ENCODE peak calls at places on chromosomes 5 and 9, in eight cellular contexts. One of them, this sample, is unnamed.
A peak's percentile ranks its signal among the peaks of the same experiment; 100 is the strongest.

GRCh38 chr5:68382640-68383039 is 167.1 kb downstream of the PIK3R1 start:
- DNase-seq in tibial nerve: no peak
- DNase-seq in hepatocyte: no peak
- DNase-seq in GM12864: no peak
- DNase-seq in upper lobe of right lung: no peak
- DNase-seq in osteocyte: no peak
- DNase-seq in A549: no peak
- DNase-seq in cardiac muscle cell: peak; percentile 21
- DNase-seq in this sample: no peak

GRCh38 chr9:124212381-124213050 is 45.2 kb upstream of the NEK6 start:
- DNase-seq in cardiac muscle cell: peak; percentile 50
- DNase-seq in tibial nerve: no peak
- DNase-seq in A549: no peak
- DNase-seq in hepatocyte: no peak
- DNase-seq in osteocyte: no peak
- DNase-seq in GM12864: no peak
- DNase-seq in upper lobe of right lung: peak; percentile 20
- DNase-seq in this sample: peak; percentile 71

GRCh38 chr5:61010759-61011460 is 65.9 kb downstream of the NDUFAF2 start:
- DNase-seq in A549: peak; percentile 14
- DNase-seq in hepatocyte: no peak
- DNase-seq in cardiac muscle cell: peak; percentile 33
- DNase-seq in tibial nerve: no peak
- DNase-seq in osteocyte: no peak
- DNase-seq in upper lobe of right lung: no peak
- DNase-seq in GM12864: no peak
- DNase-seq in this sample: peak; percentile 17

GRCh38 chr5:72183231-72183630 is 76.0 kb downstream of the MAP1B start:
- DNase-seq in A549: no peak
- DNase-seq in tibial nerve: no peak
- DNase-seq in hepatocyte: no peak
- DNase-seq in GM12864: no peak
- DNase-seq in cardiac muscle cell: no peak
- DNase-seq in upper lobe of right lung: no peak
- DNase-seq in osteocyte: no peak
- DNase-seq in this sample: no peak

GRCh38 chr5:40395241-40395640 is 284.5 kb upstream of the PTGER4 start:
- DNase-seq in tibial nerve: no peak
- DNase-seq in hepatocyte: no peak
- DNase-seq in upper lobe of right lung: no peak
- DNase-seq in osteocyte: no peak
- DNase-seq in A549: no peak
- DNase-seq in GM12864: no peak
- DNase-seq in cardiac muscle cell: no peak
- DNase-seq in this sample: no peak

GRCh38 chr5:30112842-30113241 is 1080.6 kb upstream of the CDH6 start:
- DNase-seq in cardiac muscle cell: peak; percentile 40
- DNase-seq in GM12864: no peak
- DNase-seq in upper lobe of right lung: no peak
- DNase-seq in hepatocyte: peak; percentile 6
- DNase-seq in tibial nerve: no peak
- DNase-seq in A549: no peak
- DNase-seq in osteocyte: no peak
- DNase-seq in this sample: no peak

GRCh38 chr5:502325-503079 is 21.7 kb downstream of the SLC9A3 start:
- DNase-seq in A549: no peak
- DNase-seq in osteocyte: no peak
- DNase-seq in hepatocyte: no peak
- DNase-seq in tibial nerve: no peak
- DNase-seq in cardiac muscle cell: no peak
- DNase-seq in GM12864: no peak
- DNase-seq in upper lobe of right lung: no peak
- DNase-seq in this sample: no peak

GRCh38 chr9:31084331-31084730 is 1300.1 kb upstream of the ACO1 start:
- DNase-seq in tibial nerve: no peak
- DNase-seq in upper lobe of right lung: no peak
- DNase-seq in A549: no peak
- DNase-seq in cardiac muscle cell: no peak
- DNase-seq in hepatocyte: no peak
- DNase-seq in GM12864: no peak
- DNase-seq in osteocyte: no peak
- DNase-seq in this sample: no peak

GRCh38 chr5:54738118-54738972 is 220.8 kb downstream of the SNX18 start:
- DNase-seq in cardiac muscle cell: peak; percentile 43
- DNase-seq in upper lobe of right lung: peak; percentile 73
- DNase-seq in tibial nerve: peak; percentile 51
- DNase-seq in A549: no peak
- DNase-seq in hepatocyte: peak; percentile 55
- DNase-seq in GM12864: no peak
- DNase-seq in osteocyte: no peak
- DNase-seq in this sample: peak; percentile 69

GRCh38 chr5:78886650-78887230 is 98.4 kb downstream of the ARSB start:
- DNase-seq in hepatocyte: no peak
- DNase-seq in GM12864: no peak
- DNase-seq in osteocyte: no peak
- DNase-seq in A549: peak; percentile 8
- DNase-seq in cardiac muscle cell: peak; percentile 38
- DNase-seq in upper lobe of right lung: no peak
- DNase-seq in tibial nerve: no peak
- DNase-seq in this sample: no peak

GRCh38 chr9:134216449-134216951 is 52.1 kb upstream of the RNU6ATAC start:
- DNase-seq in tibial nerve: no peak
- DNase-seq in hepatocyte: no peak
- DNase-seq in cardiac muscle cell: no peak
- DNase-seq in GM12864: no peak
- DNase-seq in A549: no peak
- DNase-seq in osteocyte: no peak
- DNase-seq in upper lobe of right lung: peak; percentile 55
- DNase-seq in this sample: no peak

DNA sequence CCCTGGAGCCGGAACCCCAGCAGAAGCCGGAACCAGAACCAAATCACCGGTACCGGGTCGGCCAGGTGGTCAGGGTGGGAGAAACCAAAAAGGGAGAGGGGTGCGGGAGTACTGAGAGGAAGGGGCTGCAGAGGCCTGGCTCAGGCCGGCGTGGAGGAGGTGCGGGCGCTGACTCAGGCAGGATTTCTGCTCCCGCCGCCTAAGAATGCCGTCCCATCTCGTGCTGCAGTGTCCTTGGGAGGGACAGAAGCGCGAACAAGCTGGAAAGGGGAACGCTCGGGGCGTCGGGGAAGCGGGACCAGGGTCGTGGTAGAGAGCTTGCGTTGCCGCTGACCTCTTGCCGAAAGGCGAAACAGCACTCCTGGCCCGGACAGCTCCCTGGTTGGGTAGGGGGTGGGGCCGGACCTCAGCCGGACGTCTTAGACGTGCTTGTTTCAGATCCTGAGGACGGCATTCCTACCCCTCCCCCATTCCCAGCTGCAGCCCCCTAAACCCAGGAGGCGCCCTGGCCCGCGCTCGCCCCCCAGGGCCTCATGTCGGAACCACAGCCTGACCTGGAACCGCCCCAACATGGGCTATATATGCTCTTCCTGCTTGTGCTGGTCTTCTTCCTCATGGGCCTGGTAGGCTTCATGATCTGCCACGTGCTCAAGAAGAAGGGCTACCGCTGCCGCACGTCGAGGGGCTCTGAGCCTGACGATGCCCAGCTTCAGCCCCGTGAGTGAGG is 1.1 kb downstream of the RELL2 start:
- DNase-seq in A549: no peak
- DNase-seq in hepatocyte: peak; percentile 82
- DNase-seq in GM12864: no peak
- DNase-seq in tibial nerve: no peak
- DNase-seq in cardiac muscle cell: peak; percentile 71
- DNase-seq in upper lobe of right lung: peak; percentile 85
- DNase-seq in osteocyte: no peak
- DNase-seq in this sample: no peak
- TF ChIP-seq CTCF in A549: no peak
- TF ChIP-seq CTCF in hepatocyte: peak; percentile 34
- TF ChIP-seq CTCF in GM12864: peak; percentile 73
- TF ChIP-seq CTCF in tibial nerve: peak; percentile 32
- TF ChIP-seq CTCF in cardiac muscle cell: peak; percentile 31
- TF ChIP-seq CTCF in upper lobe of right lung: peak; percentile 39
- TF ChIP-seq CTCF in osteocyte: peak; percentile 30
- TF ChIP-seq CTCF in this sample: no peak

GRCh38 chr9:90012825-90013425 is 408.1 kb downstream of the GADD45G start:
- DNase-seq in cardiac muscle cell: no peak
- DNase-seq in tibial nerve: no peak
- DNase-seq in upper lobe of right lung: no peak
- DNase-seq in GM12864: no peak
- DNase-seq in hepatocyte: no peak
- DNase-seq in osteocyte: no peak
- DNase-seq in A549: no peak
- DNase-seq in this sample: no peak

GRCh38 chr9:90009447-90009846 is 404.6 kb downstream of the GADD45G start:
- DNase-seq in tibial nerve: no peak
- DNase-seq in hepatocyte: no peak
- DNase-seq in A549: no peak
- DNase-seq in cardiac muscle cell: no peak
- DNase-seq in upper lobe of right lung: no peak
- DNase-seq in osteocyte: no peak
- DNase-seq in GM12864: no peak
- DNase-seq in this sample: no peak

GRCh38 chr9:90013778-90014177 is 409.0 kb downstream of the GADD45G start:
- DNase-seq in GM12864: no peak
- DNase-seq in tibial nerve: no peak
- DNase-seq in upper lobe of right lung: no peak
- DNase-seq in A549: no peak
- DNase-seq in osteocyte: no peak
- DNase-seq in cardiac muscle cell: no peak
- DNase-seq in hepatocyte: no peak
- DNase-seq in this sample: no peak

GRCh38 chr9:90007516-90008430 is 403.0 kb downstream of the GADD45G start:
- DNase-seq in GM12864: no peak
- DNase-seq in cardiac muscle cell: peak; percentile 71
- DNase-seq in osteocyte: no peak
- DNase-seq in upper lobe of right lung: no peak
- DNase-seq in hepatocyte: peak; percentile 27
- DNase-seq in A549: no peak
- DNase-seq in tibial nerve: no peak
- DNase-seq in this sample: no peak

GRCh38 chr9:90010793-90011192 is 406.0 kb downstream of the GADD45G start:
- DNase-seq in hepatocyte: no peak
- DNase-seq in tibial nerve: no peak
- DNase-seq in upper lobe of right lung: no peak
- DNase-seq in GM12864: no peak
- DNase-seq in A549: no peak
- DNase-seq in osteocyte: no peak
- DNase-seq in cardiac muscle cell: no peak
- DNase-seq in this sample: no peak
- TF ChIP-seq CTCF in hepatocyte: no peak
- TF ChIP-seq CTCF in tibial nerve: no peak
- TF ChIP-seq CTCF in upper lobe of right lung: no peak
- TF ChIP-seq CTCF in GM12864: no peak
- TF ChIP-seq CTCF in A549: no peak
- TF ChIP-seq CTCF in osteocyte: no peak
- TF ChIP-seq CTCF in cardiac muscle cell: no peak
- TF ChIP-seq CTCF in this sample: no peak

GRCh38 chr5:144487761-144488160 is 317.1 kb downstream of the KCTD16 start:
- DNase-seq in osteocyte: no peak
- DNase-seq in tibial nerve: no peak
- DNase-seq in A549: no peak
- DNase-seq in hepatocyte: no peak
- DNase-seq in upper lobe of right lung: no peak
- DNase-seq in GM12864: no peak
- DNase-seq in cardiac muscle cell: no peak
- DNase-seq in this sample: peak; percentile 25

GRCh38 chr5:144485540-144485939 is 314.9 kb downstream of the KCTD16 start:
- DNase-seq in tibial nerve: no peak
- DNase-seq in osteocyte: no peak
- DNase-seq in cardiac muscle cell: no peak
- DNase-seq in upper lobe of right lung: no peak
- DNase-seq in GM12864: no peak
- DNase-seq in A549: no peak
- DNase-seq in hepatocyte: no peak
- DNase-seq in this sample: no peak

GRCh38 chr5:144484124-144484897 is 313.6 kb downstream of the KCTD16 start:
- DNase-seq in GM12864: no peak
- DNase-seq in tibial nerve: no peak
- DNase-seq in A549: no peak
- DNase-seq in hepatocyte: peak; percentile 19
- DNase-seq in upper lobe of right lung: no peak
- DNase-seq in cardiac muscle cell: no peak
- DNase-seq in osteocyte: no peak
- DNase-seq in this sample: peak; percentile 90

DNA sequence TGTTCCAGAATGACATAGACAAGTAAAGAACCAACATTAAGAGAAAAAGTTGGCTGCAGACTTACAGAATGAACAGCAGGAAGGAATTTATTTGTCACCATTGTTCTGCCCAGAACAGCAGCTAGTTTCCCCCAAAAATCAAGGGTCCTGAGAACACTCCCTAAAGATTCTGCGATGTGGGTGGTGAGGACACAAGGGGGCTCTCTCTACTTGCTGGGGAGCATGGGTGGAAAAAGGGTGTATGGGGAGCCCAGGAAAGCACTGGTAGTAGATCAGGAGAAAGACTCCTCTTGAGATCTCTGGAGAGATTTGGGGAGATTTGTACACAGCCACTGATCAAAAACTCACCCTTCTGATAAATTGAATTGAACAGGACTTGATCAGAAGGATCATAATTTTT is 316.5 kb downstream of the KCTD16 start:
- DNase-seq in hepatocyte: no peak
- DNase-seq in cardiac muscle cell: no peak
- DNase-seq in tibial nerve: no peak
- DNase-seq in upper lobe of right lung: no peak
- DNase-seq in osteocyte: no peak
- DNase-seq in A549: no peak
- DNase-seq in GM12864: no peak
- DNase-seq in this sample: no peak
- TF ChIP-seq CTCF in hepatocyte: no peak
- TF ChIP-seq CTCF in cardiac muscle cell: no peak
- TF ChIP-seq CTCF in tibial nerve: no peak
- TF ChIP-seq CTCF in upper lobe of right lung: no peak
- TF ChIP-seq CTCF in osteocyte: no peak
- TF ChIP-seq CTCF in A549: no peak
- TF ChIP-seq CTCF in GM12864: no peak
- TF ChIP-seq CTCF in this sample: peak; percentile 45

GRCh38 chr5:43658499-43658898 is 55.5 kb downstream of the NNT start:
- DNase-seq in tibial nerve: no peak
- DNase-seq in hepatocyte: no peak
- DNase-seq in A549: no peak
- DNase-seq in osteocyte: no peak
- DNase-seq in GM12864: no peak
- DNase-seq in upper lobe of right lung: no peak
- DNase-seq in cardiac muscle cell: no peak
- DNase-seq in this sample: peak; percentile 81

GRCh38 chr5:43663916-43664315 is 60.9 kb downstream of the NNT start:
- DNase-seq in cardiac muscle cell: no peak
- DNase-seq in tibial nerve: no peak
- DNase-seq in A549: no peak
- DNase-seq in hepatocyte: no peak
- DNase-seq in upper lobe of right lung: no peak
- DNase-seq in GM12864: no peak
- DNase-seq in osteocyte: no peak
- DNase-seq in this sample: no peak

GRCh38 chr5:43664641-43665040 is 61.7 kb downstream of the NNT start:
- DNase-seq in osteocyte: no peak
- DNase-seq in GM12864: no peak
- DNase-seq in hepatocyte: no peak
- DNase-seq in upper lobe of right lung: no peak
- DNase-seq in A549: no peak
- DNase-seq in cardiac muscle cell: no peak
- DNase-seq in tibial nerve: no peak
- DNase-seq in this sample: no peak

GRCh38 chr5:43659075-43659474 is 56.1 kb downstream of the NNT start:
- DNase-seq in hepatocyte: no peak
- DNase-seq in osteocyte: no peak
- DNase-seq in cardiac muscle cell: no peak
- DNase-seq in tibial nerve: no peak
- DNase-seq in A549: no peak
- DNase-seq in GM12864: no peak
- DNase-seq in upper lobe of right lung: no peak
- DNase-seq in this sample: no peak

GRCh38 chr5:43661102-43661501 is 58.1 kb downstream of the NNT start:
- DNase-seq in hepatocyte: peak; percentile 51
- DNase-seq in cardiac muscle cell: peak; percentile 72
- DNase-seq in A549: no peak
- DNase-seq in GM12864: no peak
- DNase-seq in tibial nerve: no peak
- DNase-seq in upper lobe of right lung: no peak
- DNase-seq in osteocyte: no peak
- DNase-seq in this sample: peak; percentile 48
- TF ChIP-seq CTCF in hepatocyte: peak; percentile 58
- TF ChIP-seq CTCF in cardiac muscle cell: peak; percentile 41
- TF ChIP-seq CTCF in A549: peak; percentile 46
- TF ChIP-seq CTCF in GM12864: peak; percentile 25
- TF ChIP-seq CTCF in tibial nerve: peak; percentile 46
- TF ChIP-seq CTCF in upper lobe of right lung: peak; percentile 60
- TF ChIP-seq CTCF in osteocyte: peak; percentile 57
- TF ChIP-seq CTCF in this sample: peak; percentile 84

This sample was measured in HFFc6.